ENCODE peak calls at places on chromosomes 7 and 10, in four cellular contexts. Q, Y, F and A are unnamed samples.

GRCh38 chr10:128268015-128268722 is 141.9 kb upstream of the MKI67 start:
- DNase-seq in F (no peak), Q (peak), Y (peak), A (peak)

GRCh38 chr7:69840248-69840647 is 242.0 kb downstream of the AUTS2 start:
- DNase-seq in Y (no peak), Q (no peak), F (no peak), A (no peak)

GRCh38 chr7:30925117-30925516 is 13.5 kb downstream of the AQP1 start:
- DNase-seq in Y (no peak), F (no peak), Q (no peak), A (no peak)

GRCh38 chr10:132798403-132798802 is 12.5 kb upstream of the NKX6-2 start:
- DNase-seq in Y (no peak), Q (no peak), F (no peak), A (no peak)

GRCh38 chr10:24617771-24618396 is 105.8 kb downstream of the ARHGAP21 start:
- DNase-seq in F (no peak), Q (peak), Y (peak), A (peak)

GRCh38 chr7:107879400-107880035 is 11.5 kb upstream of the DLD start:
- DNase-seq in Q (peak), F (no peak), Y (peak), A (peak)

GRCh38 chr10:58028597-58029366 is 238.9 kb downstream of the IPMK start:
- DNase-seq in Y (no peak), F (no peak), Q (no peak), A (no peak)

GRCh38 chr10:49541762-49542161 is 2.8 kb upstream of the ERCC6 start:
- DNase-seq in Y (no peak), F (no peak), Q (peak), A (no peak)

GRCh38 chr7:41674505-41675023 is 28.3 kb downstream of the INHBA start:
- DNase-seq in Y (no peak), F (no peak), Q (no peak), A (no peak)

GRCh38 chr7:1457949-1458675 is 1.2 kb downstream of the MICALL2 start:
- DNase-seq in F (no peak), Q (peak), Y (peak), A (no peak)

GRCh38 chr10:132977807-132978206 is 35.4 kb upstream of the CFAP46 start:
- DNase-seq in F (no peak), Y (no peak), Q (peak), A (no peak)

GRCh38 chr10:80794996-80795395 is 257.3 kb downstream of the SH2D4B start:
- DNase-seq in F (no peak), Y (no peak), Q (no peak), A (no peak)

GRCh38 chr10:45403151-45403550 is 29.1 kb downstream of the ALOX5 start:
- DNase-seq in F (no peak), Q (no peak), Y (no peak), A (no peak)

GRCh38 chr7:4733936-4734528 is 41.4 kb upstream of the AP5Z1 start:
- DNase-seq in Y (no peak), Q (no peak), F (no peak), A (no peak)

GRCh38 chr10:3619276-3619675 is 165.7 kb downstream of the KLF6 start:
- DNase-seq in F (no peak), Y (no peak), Q (no peak), A (no peak)

GRCh38 chr10:77756319-77757232 is 119.0 kb upstream of the KCNMA1 start:
- DNase-seq in Y (peak), Q (peak), F (no peak), A (peak)

GRCh38 chr7:84509522-84509921 is 314.9 kb upstream of the SEMA3A start:
- DNase-seq in Y (no peak), F (no peak), Q (no peak), A (no peak)

GRCh38 chr7:91355680-91356435 is 91.6 kb downstream of the FZD1 start:
- DNase-seq in Y (no peak), F (no peak), Q (no peak), A (no peak)

GRCh38 chr7:45084336-45084735 is 4.4 kb downstream of the NACAD start:
- DNase-seq in Y (no peak), Q (no peak), F (no peak), A (no peak)

GRCh38 chr7:155880721-155881120 is 68.5 kb upstream of the SHH start:
- DNase-seq in Y (no peak), Q (no peak), F (no peak), A (no peak)

GRCh38 chr7:157337316-157338149 is 729 bp downstream of the DNAJB6 start:
- DNase-seq in F (no peak), Y (peak), Q (peak), A (peak)

GRCh38 chr7:76155938-76156337 is 45.8 kb upstream of the SRRM3 start:
- DNase-seq in Y (peak), Q (no peak), F (no peak), A (no peak)

GRCh38 chr10:3056280-3057037 is 10.9 kb upstream of the PFKP start:
- DNase-seq in Q (no peak), Y (no peak), F (no peak), A (no peak)

GRCh38 chr10:72311667-72312066 is 37.9 kb downstream of the DDIT4 start:
- DNase-seq in Y (no peak), Q (no peak), F (no peak), A (no peak)

GRCh38 chr7:767580-767940 is 40.5 kb upstream of the PRKAR1B start:
- DNase-seq in Y (no peak), Q (no peak), F (no peak), A (no peak)

GRCh38 chr7:1576521-1577253 is 6.9 kb upstream of the PSMG3 start:
- DNase-seq in Y (no peak), Q (no peak), F (no peak), A (no peak)

GRCh38 chr10:37379991-37380390 is 254.6 kb downstream of the ANKRD30A start:
- DNase-seq in Y (no peak), F (no peak), Q (no peak), A (no peak)

GRCh38 chr7:1418505-1419309 is 40.6 kb downstream of the MICALL2 start:
- DNase-seq in Q (peak), F (no peak), Y (peak), A (no peak)

GRCh38 chr10:131250454-131251145 is 60.9 kb downstream of the TCERG1L start:
- DNase-seq in Q (no peak), Y (no peak), F (no peak), A (no peak)

GRCh38 chr10:101071266-101071884 is 9.6 kb downstream of the KAZALD1 start:
- DNase-seq in Y (no peak), F (peak), Q (no peak), A (no peak)

GRCh38 chr10:12195281-12195602 is 449 bp downstream of the NUDT5 start:
- DNase-seq in Q (no peak), Y (no peak), F (no peak), A (no peak)

GRCh38 chr7:151132461-151133205 is 34.9 kb downstream of the GBX1 start:
- DNase-seq in Q (no peak), Y (no peak), F (no peak), A (no peak)

GRCh38 chr10:102419561-102420442 is 834 bp upstream of the FBXL15 start:
- DNase-seq in F (no peak), Y (peak), Q (peak), A (peak)

GRCh38 chr7:130009848-130010688 is 41.1 kb downstream of the ZC3HC1 start:
- DNase-seq in Y (peak), F (peak), Q (peak), A (peak)

GRCh38 chr7:117012284-117013174 is 59.2 kb downstream of the ST7 start:
- DNase-seq in Q (no peak), F (peak), Y (peak), A (peak)
- TF ChIP-seq MYC in Q (no peak), F (no peak), Y (no peak), A (no peak)

DNA sequence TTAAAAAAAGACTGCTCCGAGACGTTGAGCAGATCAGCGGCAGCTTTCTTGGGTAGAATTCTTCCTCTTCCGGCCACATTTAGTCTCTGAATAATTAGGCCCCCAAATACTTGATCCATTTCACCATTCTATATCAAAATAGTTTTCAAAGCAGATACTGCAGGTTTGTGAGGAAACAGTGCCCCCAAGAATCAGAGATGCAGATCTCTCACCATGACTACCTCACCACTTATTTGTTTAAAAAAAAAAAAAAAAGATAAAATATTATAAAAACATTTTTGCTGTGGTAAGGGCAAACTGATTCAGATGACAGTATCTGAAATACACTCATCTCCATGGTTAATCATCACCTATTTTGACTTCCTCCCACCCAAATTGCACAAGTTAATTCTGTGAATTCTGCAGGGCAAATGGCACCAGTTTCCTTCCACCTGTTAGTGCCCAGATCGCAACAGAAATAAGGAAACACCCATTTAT is 210.4 kb downstream of the FAM107B start:
- DNase-seq in Q (no peak), Y (no peak), F (no peak), A (no peak)
- H3K27ac ChIP-seq in Q (no peak), Y (no peak), F (peak), A (no peak)

GRCh38 chr10:34869128-34869836 is 54.2 kb upstream of the PARD3 start:
- DNase-seq in F (no peak), Y (peak), Q (no peak), A (no peak)

GRCh38 chr10:34864156-34865075 is 49.3 kb upstream of the PARD3 start:
- DNase-seq in Q (no peak), Y (no peak), F (no peak), A (no peak)

GRCh38 chr10:34866848-34867247 is 51.8 kb upstream of the PARD3 start:
- DNase-seq in Q (no peak), F (no peak), Y (no peak), A (no peak)

GRCh38 chr10:34872820-34873219 is 57.7 kb upstream of the PARD3 start:
- DNase-seq in Q (no peak), Y (no peak), F (no peak), A (no peak)

GRCh38 chr10:34868589-34868988 is 53.5 kb upstream of the PARD3 start:
- DNase-seq in Y (no peak), F (no peak), Q (no peak), A (no peak)
- H3K9ac ChIP-seq in Y (no peak), F (no peak), Q (no peak), A (no peak)

DNA sequence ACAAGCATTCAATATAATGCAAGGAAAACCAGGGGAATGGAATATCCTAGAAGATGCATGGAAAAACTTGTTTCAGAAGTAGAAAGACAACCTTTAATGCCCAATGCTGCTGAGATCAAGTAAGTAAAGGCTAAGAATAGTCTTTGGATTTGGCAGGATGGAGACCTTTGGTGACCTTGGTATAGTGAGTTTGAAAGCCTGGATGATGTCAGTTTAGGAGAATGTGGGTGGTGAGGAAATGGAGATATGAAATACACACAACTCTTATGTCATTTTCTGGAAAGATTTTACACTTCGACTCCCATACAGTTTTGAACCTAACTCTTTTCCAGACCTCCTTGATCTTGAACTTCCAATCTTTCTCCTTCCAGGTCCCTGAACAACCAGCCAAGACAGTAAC is 185.7 kb downstream of the TFEC start:
- DNase-seq in Y (no peak), Q (no peak), F (no peak), A (peak)
- TF ChIP-seq MYC in Y (no peak), Q (no peak), F (no peak), A (no peak)

DNA sequence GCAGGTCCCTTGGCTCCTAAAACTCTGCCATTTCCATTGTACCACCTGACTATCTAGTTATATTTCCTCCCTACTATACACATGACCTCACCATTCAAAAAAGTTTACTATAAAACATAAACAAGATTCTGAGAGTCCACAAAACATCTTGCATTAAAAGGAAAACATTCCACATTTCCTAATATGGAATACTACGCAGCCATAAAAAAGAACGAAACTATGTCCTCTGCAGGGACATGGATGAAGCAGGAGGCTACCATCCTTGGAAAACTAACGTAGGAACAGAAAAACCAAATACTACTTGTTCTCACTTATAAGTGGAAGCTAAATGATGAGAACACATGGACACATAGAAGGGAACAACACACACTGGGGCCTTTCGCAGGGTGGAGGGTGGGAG is 48.3 kb downstream of the SVIL start:
- DNase-seq in Q (no peak), F (no peak), Y (no peak), A (no peak)
- H3K27ac ChIP-seq in Q (no peak), F (no peak), Y (no peak), A (no peak)